ENCODE peak calls at places on chromosomes 13 and 19, in six cellular contexts. B is GM23338, Y is heart left ventricle, X is astrocyte, I is brain microvascular endothelial cell, N is adipocyte. S is an unnamed sample. For H3K27me3, the result is how much of the 10 kb centered on the place peaks cover.

GRCh38 chr13:35164324-35164932 is 222.4 kb downstream of the NBEA start:
- DNase-seq in B (peak), Y (no peak), X (peak), I (no peak), N (peak), S (no peak)

GRCh38 chr13:76708138-76708537 is 178.1 kb downstream of the KCTD12 start:
- DNase-seq in B (no peak), Y (peak), X (no peak), I (no peak), N (no peak), S (no peak)

GRCh38 chr19:45474191-45474940 is 6.6 kb downstream of the FOSB start:
- DNase-seq in B (no peak), Y (no peak), X (no peak), I (peak), N (peak), S (no peak)

GRCh38 chr19:39126593-39127187 is 1.1 kb downstream of the PAK4 start:
- DNase-seq in B (no peak), Y (no peak), X (peak), I (no peak), N (peak), S (no peak)

GRCh38 chr19:54432144-54432738 is 16.8 kb upstream of the LENG8 start:
- DNase-seq in B (no peak), Y (no peak), X (no peak), I (no peak), N (no peak), S (no peak)

GRCh38 chr13:90420683-90421082 is 926.8 kb upstream of the MIR17HG start:
- DNase-seq in B (peak), Y (no peak), X (no peak), I (no peak), N (peak), S (no peak)

GRCh38 chr19:6740589-6741348 is 1.3 kb downstream of the TRIP10 start:
- DNase-seq in B (peak), Y (peak), X (no peak), I (no peak), N (peak), S (no peak)

GRCh38 chr13:33633701-33634525 is 184.0 kb upstream of the RFC3 start:
- DNase-seq in B (no peak), Y (no peak), X (peak), I (peak), N (peak), S (no peak)

GRCh38 chr19:17681505-17682125 is 6.5 kb downstream of the UNC13A start:
- DNase-seq in B (peak), Y (peak), X (peak), I (peak), N (peak), S (peak)

GRCh38 chr19:12331211-12331941 is 2.1 kb downstream of the ZNF563 start:
- DNase-seq in B (no peak), Y (peak), X (no peak), I (no peak), N (no peak), S (no peak)

GRCh38 chr13:25806304-25806974 is 245.4 kb downstream of the SHISA2 start:
- DNase-seq in B (no peak), Y (no peak), X (peak), I (peak), N (no peak), S (no peak)

GRCh38 chr19:2678043-2678671 is 24.3 kb downstream of the GNG7 start:
- DNase-seq in B (no peak), Y (no peak), X (no peak), I (no peak), N (no peak), S (no peak)

GRCh38 chr19:1725100-1726064 is 27.9 kb upstream of the ONECUT3 start:
- DNase-seq in B (peak), Y (peak), X (no peak), I (no peak), N (peak), S (no peak)

GRCh38 chr13:33311040-33311439 is 25.5 kb upstream of the STARD13 start:
- DNase-seq in B (no peak), Y (no peak), X (no peak), I (no peak), N (no peak), S (no peak)

GRCh38 chr13:30711837-30712236 is 23.5 kb upstream of the ALOX5AP start:
- DNase-seq in B (no peak), Y (no peak), X (no peak), I (no peak), N (no peak), S (no peak)

GRCh38 chr13:110950819-110951570 is 36.1 kb upstream of the ANKRD10 start:
- DNase-seq in B (no peak), Y (no peak), X (no peak), I (no peak), N (no peak), S (no peak)

GRCh38 chr13:48393698-48394085 is 19.2 kb downstream of the LPAR6 start:
- DNase-seq in B (no peak), Y (no peak), X (no peak), I (no peak), N (no peak), S (no peak)

GRCh38 chr13:25677956-25678355 is 306.2 kb downstream of the ATP8A2 start:
- DNase-seq in B (no peak), Y (no peak), X (peak), I (no peak), N (no peak), S (no peak)

GRCh38 chr13:40315416-40316064 is 350.9 kb downstream of the FOXO1 start:
- DNase-seq in B (no peak), Y (peak), X (no peak), I (no peak), N (no peak), S (no peak)

GRCh38 chr19:9061879-9062278 is 25.0 kb upstream of the OR1M1 start:
- DNase-seq in B (no peak), Y (no peak), X (peak), I (no peak), N (no peak), S (no peak)

GRCh38 chr13:88958821-88959220 is 1287.7 kb downstream of the SLITRK5 start:
- DNase-seq in B (no peak), Y (no peak), X (no peak), I (no peak), N (no peak), S (no peak)

GRCh38 chr13:98171806-98172569 is 5.1 kb downstream of the RNF113B start:
- DNase-seq in B (no peak), Y (peak), X (peak), I (peak), N (peak), S (no peak)

GRCh38 chr19:35755160-35755549 is 1.7 kb downstream of the HSPB6 start:
- DNase-seq in B (peak), Y (no peak), X (no peak), I (no peak), N (no peak), S (no peak)

GRCh38 chr19:48760514-48761221 is 5.3 kb downstream of the FGF21 start:
- DNase-seq in B (no peak), Y (peak), X (no peak), I (no peak), N (no peak), S (no peak)

GRCh38 chr13:64052526-64052925 is 2636.9 kb upstream of the PCDH20 start:
- DNase-seq in B (no peak), Y (no peak), X (no peak), I (no peak), N (no peak), S (no peak)

GRCh38 chr19:56748443-56748842 is 76.9 kb upstream of the ZNF835 start:
- DNase-seq in B (peak), Y (no peak), X (no peak), I (peak), N (peak), S (no peak)

GRCh38 chr13:113604186-113604585 is 19.6 kb downstream of the TFDP1 start:
- DNase-seq in B (no peak), Y (no peak), X (no peak), I (no peak), N (no peak), S (no peak)

GRCh38 chr19:48644355-48644754 is 1.6 kb downstream of the CA11 start:
- DNase-seq in B (no peak), Y (peak), X (no peak), I (no peak), N (no peak), S (no peak)

GRCh38 chr19:802497-802887 is 5.2 kb downstream of the PTBP1 start:
- DNase-seq in B (peak), Y (no peak), X (no peak), I (peak), N (no peak), S (no peak)

GRCh38 chr13:90375851-90376250 is 971.6 kb upstream of the MIR17HG start:
- DNase-seq in B (no peak), Y (no peak), X (peak), I (peak), N (no peak), S (no peak)

GRCh38 chr13:69524459-69525155 is 583.0 kb upstream of the ATXN8OS start:
- DNase-seq in B (peak), Y (no peak), X (no peak), I (no peak), N (peak), S (no peak)

GRCh38 chr13:113544896-113545295 is 39.7 kb upstream of the TFDP1 start:
- DNase-seq in B (no peak), Y (no peak), X (no peak), I (no peak), N (peak), S (no peak)

GRCh38 chr13:26539738-26540292 is 17.7 kb upstream of the WASF3 start:
- DNase-seq in B (no peak), Y (no peak), X (no peak), I (no peak), N (peak), S (no peak)

GRCh38 chr13:107886118-107886517 is 329.2 kb downstream of the LIG4 start:
- DNase-seq in B (no peak), Y (no peak), X (no peak), I (no peak), N (no peak), S (no peak)

GRCh38 chr19:29018542-29018941 is 194.4 kb downstream of the UQCRFS1 start:
- DNase-seq in B (no peak), Y (no peak), X (no peak), I (no peak), N (no peak), S (no peak)

GRCh38 chr19:29022165-29022564 is 190.8 kb downstream of the UQCRFS1 start:
- DNase-seq in B (no peak), Y (no peak), X (no peak), I (no peak), N (no peak), S (no peak)

GRCh38 chr19:29016926-29017760 is 195.8 kb downstream of the UQCRFS1 start:
- DNase-seq in B (no peak), Y (no peak), X (no peak), I (no peak), N (no peak), S (no peak)

GRCh38 chr19:29017788-29018187 is 195.2 kb downstream of the UQCRFS1 start:
- DNase-seq in B (no peak), Y (no peak), X (no peak), I (no peak), N (no peak), S (no peak)

DNA sequence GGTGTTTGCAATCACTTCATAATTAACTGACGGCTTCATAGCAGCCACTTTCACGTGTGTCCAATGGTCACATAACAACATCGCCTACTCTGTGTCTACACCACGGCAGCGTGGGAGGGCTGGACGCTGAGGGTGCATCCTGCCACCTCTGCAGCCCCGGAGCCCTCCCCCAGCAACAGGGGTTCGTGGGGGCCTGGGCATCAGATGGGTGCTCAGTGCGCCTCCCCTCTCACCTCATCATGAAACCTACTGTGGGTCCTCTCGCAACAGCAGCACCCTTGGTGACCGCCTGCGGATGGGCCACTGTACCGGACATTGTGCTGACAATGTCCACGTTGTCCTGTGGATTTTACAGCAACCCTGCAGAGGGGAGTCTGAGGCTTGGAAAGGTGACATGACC is 193.5 kb downstream of the UQCRFS1 start:
- DNase-seq in B (no peak), Y (no peak), X (no peak), I (no peak), N (no peak), S (no peak)
- H3K27me3 ChIP-seq in B (under half), Y (under half), X (under half), I (under half), N (half or more), S (under half)

GRCh38 chr13:52848455-52849190 is at the start of gene PCDH8:
- DNase-seq in B (peak), Y (no peak), X (no peak), I (no peak), N (no peak), S (no peak)
- H3K27me3 ChIP-seq in B (half or more), Y (half or more), X (half or more), I (half or more), N (half or more), S (half or more)

GRCh38 chr19:46635920-46636761 is at the start of gene GNG8:
- DNase-seq in B (peak), Y (no peak), X (no peak), I (no peak), N (no peak), S (no peak)

GRCh38 chr19:46634656-46635218 is 1.3 kb downstream of the GNG8 start:
- DNase-seq in B (peak), Y (no peak), X (no peak), I (no peak), N (no peak), S (no peak)

GRCh38 chr19:46631481-46631880 is 4.5 kb downstream of the GNG8 start:
- DNase-seq in B (peak), Y (peak), X (no peak), I (no peak), N (peak), S (no peak)

GRCh38 chr19:46633130-46633529 is 2.9 kb downstream of the GNG8 start:
- DNase-seq in B (no peak), Y (no peak), X (no peak), I (no peak), N (no peak), S (no peak)

GRCh38 chr19:46634045-46634655 is 1.9 kb downstream of the GNG8 start:
- DNase-seq in B (peak), Y (peak), X (peak), I (peak), N (peak), S (no peak)
- H3K27me3 ChIP-seq in B (half or more), Y (under half), X (under half), I (under half), N (under half), S (under half)

GRCh38 chr13:45851171-45851889 is at the start of gene SIAH3:
- DNase-seq in B (peak), Y (no peak), X (no peak), I (peak), N (peak), S (no peak)

GRCh38 chr13:45847554-45848224 is 3.9 kb downstream of the SIAH3 start:
- DNase-seq in B (no peak), Y (peak), X (peak), I (peak), N (no peak), S (no peak)

GRCh38 chr13:45850020-45850613 is 1.4 kb downstream of the SIAH3 start:
- DNase-seq in B (peak), Y (no peak), X (no peak), I (no peak), N (no peak), S (no peak)

GRCh38 chr13:45849408-45849807 is 2.1 kb downstream of the SIAH3 start:
- DNase-seq in B (no peak), Y (no peak), X (no peak), I (no peak), N (no peak), S (no peak)

GRCh38 chr13:45846681-45847080 is 4.9 kb downstream of the SIAH3 start:
- DNase-seq in B (no peak), Y (no peak), X (no peak), I (no peak), N (no peak), S (no peak)
- H3K27me3 ChIP-seq in B (under half), Y (under half), X (under half), I (under half), N (half or more), S (under half)

GRCh38 chr13:29481603-29482002 is 113.9 kb downstream of the SLC7A1 start:
- DNase-seq in B (no peak), Y (no peak), X (no peak), I (no peak), N (no peak), S (no peak)

GRCh38 chr13:29484236-29484635 is 111.3 kb downstream of the SLC7A1 start:
- DNase-seq in B (no peak), Y (no peak), X (no peak), I (no peak), N (no peak), S (no peak)

GRCh38 chr13:29480893-29481525 is 114.5 kb downstream of the SLC7A1 start:
- DNase-seq in B (no peak), Y (no peak), X (no peak), I (no peak), N (no peak), S (no peak)

GRCh38 chr13:29483211-29483610 is 112.3 kb downstream of the SLC7A1 start:
- DNase-seq in B (no peak), Y (peak), X (no peak), I (no peak), N (no peak), S (no peak)

DNA sequence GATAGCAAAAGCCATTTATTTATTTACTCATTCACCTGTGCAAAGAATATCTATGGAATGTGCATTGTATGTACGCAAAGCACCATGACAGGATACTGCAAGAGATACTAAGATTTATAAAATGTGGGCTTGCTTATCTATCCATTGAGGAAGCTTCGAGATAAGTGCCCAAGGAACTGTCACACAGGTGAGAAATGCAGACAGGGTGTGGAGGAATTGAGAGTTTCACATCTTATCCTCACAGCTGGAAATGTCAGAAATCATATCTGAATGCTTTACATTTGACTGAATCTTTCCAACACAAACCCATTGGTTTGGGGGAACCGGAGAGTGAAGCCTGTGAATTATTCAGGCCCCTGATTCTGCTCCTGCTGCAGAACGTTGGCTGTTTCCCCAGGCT is 113.0 kb downstream of the SLC7A1 start:
- DNase-seq in B (no peak), Y (no peak), X (no peak), I (no peak), N (no peak), S (no peak)
- H3K27me3 ChIP-seq in B (under half), Y (under half), X (under half), I (under half), N (under half), S (under half)

GRCh38 chr19:58455306-58455705 is 3.9 kb downstream of the ZNF324B start:
- DNase-seq in B (no peak), Y (no peak), X (no peak), I (no peak), N (no peak), S (no peak)

GRCh38 chr19:58453743-58454142 is 2.3 kb downstream of the ZNF324B start:
- DNase-seq in B (no peak), Y (no peak), X (no peak), I (no peak), N (no peak), S (no peak)

GRCh38 chr19:58456111-58456510 is 4.7 kb downstream of the ZNF324B start:
- DNase-seq in B (no peak), Y (no peak), X (no peak), I (no peak), N (no peak), S (no peak)

GRCh38 chr19:58451358-58452101 is at the start of gene ZNF324B:
- DNase-seq in B (peak), Y (peak), X (peak), I (peak), N (peak), S (peak)

GRCh38 chr19:58450836-58451357 is 525 bp upstream of the ZNF324B start:
- DNase-seq in B (no peak), Y (no peak), X (no peak), I (no peak), N (peak), S (no peak)
- H3K27me3 ChIP-seq in B (under half), Y (under half), X (under half), I (under half), N (under half), S (under half)

GRCh38 chr13:21611385-21611784 is 7.4 kb upstream of the MICU2 start:
- DNase-seq in B (no peak), Y (no peak), X (no peak), I (no peak), N (no peak), S (no peak)
- H3K27me3 ChIP-seq in B (under half), Y (under half), X (under half), I (under half), N (under half), S (under half)

DNA sequence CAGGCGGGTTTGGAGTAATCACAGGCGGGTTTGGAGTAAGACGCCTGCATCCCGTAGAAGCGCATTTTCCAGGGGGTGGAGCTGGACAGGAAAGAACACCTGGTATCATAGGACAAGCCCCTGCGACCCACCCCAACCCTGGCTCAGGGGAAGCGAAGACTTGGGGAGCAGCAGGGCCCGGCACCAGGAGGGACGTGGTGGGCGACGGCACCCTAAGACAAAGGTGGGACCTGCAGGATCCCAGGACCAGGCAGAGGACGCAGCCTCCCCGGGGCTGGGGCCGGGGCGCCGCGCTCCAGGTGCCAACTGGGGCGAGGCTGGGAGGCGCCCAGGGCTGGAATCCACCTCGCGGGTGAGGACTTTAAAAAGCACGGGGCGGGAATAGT is 520 bp downstream of the ZNF600 start:
- DNase-seq in B (peak), Y (no peak), X (no peak), I (no peak), N (no peak), S (no peak)
- H3K27me3 ChIP-seq in B (under half), Y (under half), X (under half), I (under half), N (under half), S (under half)

S was measured in AG04450.